ENCODE peak calls at places on chromosomes 3 and 15, in four cellular contexts. One of them, this sample, is unnamed.

GRCh38 chr3:105747056-105747455 is 121.8 kb downstream of the CBLB start:
- DNase-seq in GM12878: no peak
- DNase-seq in GM12891: no peak
- DNase-seq in K562: no peak
- DNase-seq in this sample: no peak

GRCh38 chr3:113898892-113899291 is 48.9 kb upstream of the ZDHHC23 start:
- DNase-seq in GM12878: no peak
- DNase-seq in GM12891: no peak
- DNase-seq in K562: no peak
- DNase-seq in this sample: no peak

GRCh38 chr3:37571269-37571668 is 290.4 kb upstream of the CTDSPL start:
- DNase-seq in GM12878: no peak
- DNase-seq in GM12891: no peak
- DNase-seq in K562: no peak
- DNase-seq in this sample: no peak

GRCh38 chr3:128112406-128112968 is 11.1 kb downstream of the RUVBL1 start:
- DNase-seq in GM12878: peak
- DNase-seq in GM12891: no peak
- DNase-seq in K562: no peak
- DNase-seq in this sample: no peak

GRCh38 chr3:192772495-192772894 is 45.2 kb upstream of the FGF12 start:
- DNase-seq in GM12878: no peak
- DNase-seq in GM12891: no peak
- DNase-seq in K562: no peak
- DNase-seq in this sample: no peak

GRCh38 chr15:81481326-81481725 is 107.3 kb upstream of the TMC3 start:
- DNase-seq in GM12878: no peak
- DNase-seq in GM12891: no peak
- DNase-seq in K562: no peak
- DNase-seq in this sample: no peak

GRCh38 chr15:29815000-29815704 is 7.1 kb downstream of the TJP1 start:
- DNase-seq in GM12878: no peak
- DNase-seq in GM12891: no peak
- DNase-seq in K562: peak
- DNase-seq in this sample: no peak

GRCh38 chr3:124916837-124917409 is 17.6 kb downstream of the MUC13 start:
- DNase-seq in GM12878: no peak
- DNase-seq in GM12891: no peak
- DNase-seq in K562: no peak
- DNase-seq in this sample: no peak

GRCh38 chr15:67043939-67044771 is 21.2 kb upstream of the SMAD3 start:
- DNase-seq in GM12878: no peak
- DNase-seq in GM12891: no peak
- DNase-seq in K562: no peak
- DNase-seq in this sample: no peak

GRCh38 chr15:68470981-68471380 is 39.0 kb upstream of the ITGA11 start:
- DNase-seq in GM12878: no peak
- DNase-seq in GM12891: no peak
- DNase-seq in K562: no peak
- DNase-seq in this sample: no peak

GRCh38 chr3:133301194-133301593 is 98.7 kb upstream of the BFSP2 start:
- DNase-seq in GM12878: no peak
- DNase-seq in GM12891: no peak
- DNase-seq in K562: no peak
- DNase-seq in this sample: no peak

GRCh38 chr3:122508135-122508914 is 6.4 kb downstream of the KPNA1 start:
- DNase-seq in GM12878: no peak
- DNase-seq in GM12891: no peak
- DNase-seq in K562: no peak
- DNase-seq in this sample: no peak

GRCh38 chr3:87260270-87260669 is 16.1 kb downstream of the POU1F1 start:
- DNase-seq in GM12878: no peak
- DNase-seq in GM12891: no peak
- DNase-seq in K562: peak
- DNase-seq in this sample: no peak

GRCh38 chr15:70698412-70698811 is 64.9 kb downstream of the UACA start:
- DNase-seq in GM12878: no peak
- DNase-seq in GM12891: no peak
- DNase-seq in K562: no peak
- DNase-seq in this sample: no peak

GRCh38 chr15:68304611-68305337 is 27.2 kb downstream of the FEM1B start:
- DNase-seq in GM12878: no peak
- DNase-seq in GM12891: no peak
- DNase-seq in K562: no peak
- DNase-seq in this sample: no peak

GRCh38 chr15:30870681-30871080 is 33.0 kb upstream of the FAN1 start:
- DNase-seq in GM12878: no peak
- DNase-seq in GM12891: no peak
- DNase-seq in K562: no peak
- DNase-seq in this sample: no peak

GRCh38 chr15:58396181-58396580 is 35.6 kb upstream of the LIPC start:
- DNase-seq in GM12878: no peak
- DNase-seq in GM12891: no peak
- DNase-seq in K562: no peak
- DNase-seq in this sample: no peak

GRCh38 chr15:82894971-82895520 is 57.5 kb downstream of the HOMER2 start:
- DNase-seq in GM12878: no peak
- DNase-seq in GM12891: no peak
- DNase-seq in K562: no peak
- DNase-seq in this sample: no peak

GRCh38 chr3:124459678-124460077 is 270.6 kb upstream of the UMPS start:
- DNase-seq in GM12878: no peak
- DNase-seq in GM12891: no peak
- DNase-seq in K562: no peak
- DNase-seq in this sample: no peak

GRCh38 chr15:96041982-96042733 is 288.3 kb upstream of the NR2F2 start:
- DNase-seq in GM12878: no peak
- DNase-seq in GM12891: no peak
- DNase-seq in K562: no peak
- DNase-seq in this sample: no peak

GRCh38 chr3:63740116-63740515 is 79.0 kb upstream of the C3orf49 start:
- DNase-seq in GM12878: no peak
- DNase-seq in GM12891: no peak
- DNase-seq in K562: no peak
- DNase-seq in this sample: no peak

GRCh38 chr3:8972614-8973013 is 9.3 kb upstream of the RAD18 start:
- DNase-seq in GM12878: no peak
- DNase-seq in GM12891: no peak
- DNase-seq in K562: peak
- DNase-seq in this sample: no peak

GRCh38 chr3:190810957-190811356 is 51.5 kb downstream of the GMNC start:
- DNase-seq in GM12878: no peak
- DNase-seq in GM12891: no peak
- DNase-seq in K562: no peak
- DNase-seq in this sample: no peak

GRCh38 chr15:74317820-74318375 is 49.5 kb downstream of the CYP11A1 start:
- DNase-seq in GM12878: no peak
- DNase-seq in GM12891: no peak
- DNase-seq in K562: no peak
- DNase-seq in this sample: no peak

GRCh38 chr3:49727154-49727923 is 3.6 kb upstream of the GMPPB start:
- DNase-seq in GM12878: no peak
- DNase-seq in GM12891: no peak
- DNase-seq in K562: no peak
- DNase-seq in this sample: no peak

GRCh38 chr3:49727924-49728361 is 4.2 kb upstream of the GMPPB start:
- DNase-seq in GM12878: no peak
- DNase-seq in GM12891: no peak
- DNase-seq in K562: no peak
- DNase-seq in this sample: no peak

GRCh38 chr3:49723631-49724551 is at the start of gene GMPPB:
- DNase-seq in GM12878: peak
- DNase-seq in GM12891: peak
- DNase-seq in K562: peak
- DNase-seq in this sample: peak

GRCh38 chr3:49724586-49724985 is 835 bp upstream of the GMPPB start:
- DNase-seq in GM12878: no peak
- DNase-seq in GM12891: no peak
- DNase-seq in K562: peak
- DNase-seq in this sample: no peak

GRCh38 chr3:49725906-49726681 is 2.3 kb upstream of the GMPPB start:
- DNase-seq in GM12878: no peak
- DNase-seq in GM12891: no peak
- DNase-seq in K562: no peak
- DNase-seq in this sample: no peak
- TF ChIP-seq SPI1 in GM12878: no peak
- TF ChIP-seq SPI1 in GM12891: no peak
- TF ChIP-seq SPI1 in K562: no peak
- TF ChIP-seq SPI1 in this sample: no peak

GRCh38 chr15:94162946-94163345 is 68.4 kb upstream of the MCTP2 start:
- DNase-seq in GM12878: no peak
- DNase-seq in GM12891: no peak
- DNase-seq in K562: no peak
- DNase-seq in this sample: no peak

GRCh38 chr15:94164202-94164807 is 67.1 kb upstream of the MCTP2 start:
- DNase-seq in GM12878: no peak
- DNase-seq in GM12891: peak
- DNase-seq in K562: peak
- DNase-seq in this sample: peak

GRCh38 chr15:94168250-94168649 is 63.1 kb upstream of the MCTP2 start:
- DNase-seq in GM12878: no peak
- DNase-seq in GM12891: no peak
- DNase-seq in K562: peak
- DNase-seq in this sample: peak
- TF ChIP-seq SPI1 in GM12878: no peak
- TF ChIP-seq SPI1 in GM12891: no peak
- TF ChIP-seq SPI1 in K562: no peak
- TF ChIP-seq SPI1 in this sample: no peak

GRCh38 chr3:42982645-42983412 is 3.7 kb downstream of the GASK1A start:
- DNase-seq in GM12878: no peak
- DNase-seq in GM12891: no peak
- DNase-seq in K562: no peak
- DNase-seq in this sample: no peak

GRCh38 chr3:42975955-42976354 is 3.2 kb upstream of the GASK1A start:
- DNase-seq in GM12878: no peak
- DNase-seq in GM12891: no peak
- DNase-seq in K562: no peak
- DNase-seq in this sample: no peak

GRCh38 chr3:42980209-42980608 is 1.1 kb downstream of the GASK1A start:
- DNase-seq in GM12878: no peak
- DNase-seq in GM12891: no peak
- DNase-seq in K562: no peak
- DNase-seq in this sample: no peak

GRCh38 chr3:42980909-42981308 is 1.8 kb downstream of the GASK1A start:
- DNase-seq in GM12878: no peak
- DNase-seq in GM12891: no peak
- DNase-seq in K562: no peak
- DNase-seq in this sample: no peak

DNA sequence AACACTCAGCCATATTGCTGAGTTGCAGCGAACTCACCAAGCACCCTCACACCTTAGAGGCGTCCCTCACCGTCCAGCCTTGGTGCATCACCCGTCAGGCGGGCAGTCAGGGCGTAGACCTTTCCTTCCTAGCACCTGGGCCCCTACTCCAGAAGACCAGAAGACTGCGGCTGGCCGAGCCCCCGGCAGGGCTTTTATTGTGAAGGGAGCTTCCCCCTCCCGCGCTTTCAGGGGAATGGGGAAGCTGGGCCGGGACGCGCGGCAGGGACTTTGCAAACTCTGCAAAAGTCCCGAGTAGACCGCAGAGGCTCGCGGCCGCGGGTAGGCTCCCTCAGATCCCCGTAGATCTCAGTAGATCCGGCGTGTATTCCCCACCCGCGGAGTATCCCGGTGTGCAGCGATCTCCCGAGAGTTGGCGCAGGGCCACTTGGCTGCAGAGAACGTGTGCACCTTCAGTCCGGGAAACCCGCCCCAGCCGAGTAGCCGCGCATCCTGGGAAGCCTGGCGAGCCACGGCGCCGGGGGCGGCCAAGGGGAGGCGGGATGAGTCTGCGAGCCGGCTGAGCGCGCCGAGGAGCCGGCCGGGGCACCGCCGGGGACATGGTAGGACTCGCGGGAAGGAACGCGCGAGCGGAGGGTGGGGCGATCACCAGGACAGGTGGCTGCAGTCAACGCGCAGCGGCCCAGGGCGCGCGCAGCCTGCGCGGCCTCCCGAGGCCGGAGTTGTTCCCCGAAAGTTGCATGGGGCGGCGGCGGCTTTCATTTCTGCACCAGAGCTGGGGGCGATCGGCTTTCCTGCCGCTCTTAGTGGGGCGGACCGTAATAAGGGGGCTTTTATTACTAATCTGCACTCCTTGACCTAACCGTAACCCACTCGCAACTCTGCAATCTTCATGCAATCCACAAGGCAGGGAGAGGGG is at the start of gene GASK1A:
- DNase-seq in GM12878: no peak
- DNase-seq in GM12891: no peak
- DNase-seq in K562: no peak
- DNase-seq in this sample: peak
- TF ChIP-seq SPI1 in GM12878: no peak
- TF ChIP-seq SPI1 in GM12891: no peak
- TF ChIP-seq SPI1 in K562: no peak
- TF ChIP-seq SPI1 in this sample: peak

DNA sequence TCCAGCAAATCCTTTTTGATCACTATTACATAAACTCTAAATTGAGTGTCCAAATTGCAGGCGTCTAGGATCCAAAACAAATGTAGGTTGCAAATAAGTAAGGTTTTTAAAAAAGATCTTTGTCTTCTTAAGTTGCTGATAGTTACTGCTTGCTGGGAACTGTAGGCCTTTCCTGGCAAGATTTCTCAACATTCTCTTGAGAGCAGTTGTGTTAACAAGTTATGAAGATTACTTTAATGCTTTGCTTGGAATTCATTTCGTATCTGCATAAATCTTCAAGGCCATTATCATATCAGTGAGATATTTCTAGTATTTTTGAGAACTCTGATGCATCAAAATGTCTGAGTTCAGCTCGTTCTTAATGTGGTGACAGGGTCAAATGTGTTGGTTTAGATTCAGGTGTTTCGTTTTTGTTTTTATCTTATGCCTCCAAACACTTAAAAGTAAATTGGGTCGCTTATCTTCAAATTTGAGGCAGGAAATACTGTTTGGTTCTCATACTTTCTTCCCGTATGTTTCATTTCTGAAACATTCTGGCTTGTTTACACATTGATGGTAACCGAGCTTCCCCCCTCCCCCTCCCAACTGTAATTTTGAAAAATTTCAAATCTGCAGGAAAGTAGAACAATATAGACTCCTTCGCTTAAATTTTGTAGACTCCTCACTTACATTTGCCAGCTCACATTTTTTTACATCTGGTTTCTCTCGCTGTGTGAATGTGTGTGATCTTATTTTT is 64.7 kb downstream of the CMTM8 start:
- DNase-seq in GM12878: no peak
- DNase-seq in GM12891: no peak
- DNase-seq in K562: no peak
- DNase-seq in this sample: no peak
- TF ChIP-seq SPI1 in GM12878: no peak
- TF ChIP-seq SPI1 in GM12891: no peak
- TF ChIP-seq SPI1 in K562: no peak
- TF ChIP-seq SPI1 in this sample: no peak

GRCh38 chr3:135007622-135008021 is 212.6 kb downstream of the EPHB1 start:
- DNase-seq in GM12878: no peak
- DNase-seq in GM12891: no peak
- DNase-seq in K562: no peak
- DNase-seq in this sample: no peak
- TF ChIP-seq SPI1 in GM12878: no peak
- TF ChIP-seq SPI1 in GM12891: no peak
- TF ChIP-seq SPI1 in K562: no peak
- TF ChIP-seq SPI1 in this sample: no peak

GRCh38 chr3:177335728-177336127 is 138.4 kb upstream of the TBL1XR1 start:
- DNase-seq in GM12878: no peak
- DNase-seq in GM12891: no peak
- DNase-seq in K562: no peak
- DNase-seq in this sample: no peak
- TF ChIP-seq SPI1 in GM12878: no peak
- TF ChIP-seq SPI1 in GM12891: no peak
- TF ChIP-seq SPI1 in K562: no peak
- TF ChIP-seq SPI1 in this sample: no peak

This sample was measured in HL-60.